ENCODE peak calls at places on chromosomes 13 and 19, in eight cellular contexts. One of them, this sample, is unnamed.

GRCh38 chr13:105979586-105979985 is 555.9 kb downstream of the EFNB2 start:
- DNase-seq in uterus: no peak
- DNase-seq in SK-N-MC: no peak
- DNase-seq in neural progenitor cell: peak
- DNase-seq in fibroblast of lung: no peak
- DNase-seq in coronary artery: no peak
- DNase-seq in RWPE1: peak
- DNase-seq in thoracic aorta: no peak
- DNase-seq in this sample: no peak

GRCh38 chr19:47699360-47699917 is 13.8 kb upstream of the EHD2 start:
- DNase-seq in thoracic aorta: no peak
- DNase-seq in RWPE1: peak
- DNase-seq in uterus: no peak
- DNase-seq in SK-N-MC: no peak
- DNase-seq in neural progenitor cell: peak
- DNase-seq in fibroblast of lung: no peak
- DNase-seq in coronary artery: no peak
- DNase-seq in this sample: no peak

GRCh38 chr13:49840667-49841066 is 48.2 kb upstream of the KPNA3 start:
- DNase-seq in RWPE1: no peak
- DNase-seq in neural progenitor cell: no peak
- DNase-seq in coronary artery: no peak
- DNase-seq in uterus: no peak
- DNase-seq in thoracic aorta: no peak
- DNase-seq in fibroblast of lung: no peak
- DNase-seq in SK-N-MC: no peak
- DNase-seq in this sample: no peak

GRCh38 chr13:52405369-52405766 is 604 bp downstream of the THSD1 start:
- DNase-seq in uterus: no peak
- DNase-seq in fibroblast of lung: no peak
- DNase-seq in coronary artery: no peak
- DNase-seq in thoracic aorta: no peak
- DNase-seq in neural progenitor cell: peak
- DNase-seq in RWPE1: peak
- DNase-seq in SK-N-MC: no peak
- DNase-seq in this sample: no peak

GRCh38 chr19:29531458-29532025 is 5.7 kb downstream of the VSTM2B start:
- DNase-seq in SK-N-MC: no peak
- DNase-seq in uterus: no peak
- DNase-seq in neural progenitor cell: no peak
- DNase-seq in fibroblast of lung: no peak
- DNase-seq in thoracic aorta: no peak
- DNase-seq in RWPE1: no peak
- DNase-seq in coronary artery: no peak
- DNase-seq in this sample: no peak

GRCh38 chr13:30752991-30753616 is 17.8 kb downstream of the ALOX5AP start:
- DNase-seq in coronary artery: peak
- DNase-seq in neural progenitor cell: no peak
- DNase-seq in fibroblast of lung: no peak
- DNase-seq in uterus: no peak
- DNase-seq in SK-N-MC: no peak
- DNase-seq in thoracic aorta: no peak
- DNase-seq in RWPE1: no peak
- DNase-seq in this sample: no peak

GRCh38 chr19:16327911-16328823 is 3.5 kb downstream of the KLF2 start:
- DNase-seq in uterus: peak
- DNase-seq in neural progenitor cell: no peak
- DNase-seq in thoracic aorta: peak
- DNase-seq in SK-N-MC: no peak
- DNase-seq in coronary artery: peak
- DNase-seq in fibroblast of lung: peak
- DNase-seq in RWPE1: peak
- DNase-seq in this sample: no peak

GRCh38 chr19:32581704-32582164 is 744 bp downstream of the PDCD5 start:
- DNase-seq in thoracic aorta: no peak
- DNase-seq in neural progenitor cell: peak
- DNase-seq in fibroblast of lung: peak
- DNase-seq in coronary artery: no peak
- DNase-seq in SK-N-MC: peak
- DNase-seq in RWPE1: peak
- DNase-seq in uterus: peak
- DNase-seq in this sample: no peak

GRCh38 chr13:31267126-31267784 is 67.5 kb downstream of the B3GLCT start:
- DNase-seq in fibroblast of lung: peak
- DNase-seq in RWPE1: no peak
- DNase-seq in neural progenitor cell: no peak
- DNase-seq in SK-N-MC: no peak
- DNase-seq in uterus: no peak
- DNase-seq in coronary artery: no peak
- DNase-seq in thoracic aorta: no peak
- DNase-seq in this sample: no peak

GRCh38 chr13:90918551-90918950 is 428.9 kb upstream of the MIR17HG start:
- DNase-seq in coronary artery: no peak
- DNase-seq in uterus: no peak
- DNase-seq in fibroblast of lung: peak
- DNase-seq in SK-N-MC: peak
- DNase-seq in RWPE1: no peak
- DNase-seq in thoracic aorta: no peak
- DNase-seq in neural progenitor cell: no peak
- DNase-seq in this sample: no peak

GRCh38 chr19:37932985-37933953 is 26.3 kb downstream of the SIPA1L3 start:
- DNase-seq in SK-N-MC: no peak
- DNase-seq in coronary artery: no peak
- DNase-seq in thoracic aorta: no peak
- DNase-seq in uterus: no peak
- DNase-seq in RWPE1: peak
- DNase-seq in neural progenitor cell: peak
- DNase-seq in fibroblast of lung: peak
- DNase-seq in this sample: no peak

GRCh38 chr13:111167290-111167689 is 52.2 kb downstream of the ARHGEF7 start:
- DNase-seq in coronary artery: no peak
- DNase-seq in RWPE1: no peak
- DNase-seq in SK-N-MC: no peak
- DNase-seq in neural progenitor cell: no peak
- DNase-seq in uterus: no peak
- DNase-seq in fibroblast of lung: no peak
- DNase-seq in thoracic aorta: no peak
- DNase-seq in this sample: no peak

GRCh38 chr13:33999830-34000605 is 182.1 kb downstream of the RFC3 start:
- DNase-seq in thoracic aorta: no peak
- DNase-seq in fibroblast of lung: peak
- DNase-seq in SK-N-MC: no peak
- DNase-seq in coronary artery: no peak
- DNase-seq in neural progenitor cell: no peak
- DNase-seq in RWPE1: no peak
- DNase-seq in uterus: no peak
- DNase-seq in this sample: no peak

GRCh38 chr13:111614009-111614408 is 293.6 kb downstream of the TEX29 start:
- DNase-seq in uterus: no peak
- DNase-seq in coronary artery: peak
- DNase-seq in SK-N-MC: no peak
- DNase-seq in neural progenitor cell: no peak
- DNase-seq in fibroblast of lung: no peak
- DNase-seq in thoracic aorta: no peak
- DNase-seq in RWPE1: no peak
- DNase-seq in this sample: no peak

GRCh38 chr19:16698914-16699313 is 20.7 kb upstream of the NWD1 start:
- DNase-seq in uterus: no peak
- DNase-seq in neural progenitor cell: no peak
- DNase-seq in thoracic aorta: no peak
- DNase-seq in RWPE1: no peak
- DNase-seq in fibroblast of lung: no peak
- DNase-seq in SK-N-MC: no peak
- DNase-seq in coronary artery: no peak
- DNase-seq in this sample: no peak

GRCh38 chr13:72651196-72651595 is 76.2 kb downstream of the MZT1 start:
- DNase-seq in thoracic aorta: no peak
- DNase-seq in SK-N-MC: no peak
- DNase-seq in uterus: no peak
- DNase-seq in coronary artery: no peak
- DNase-seq in fibroblast of lung: peak
- DNase-seq in RWPE1: no peak
- DNase-seq in neural progenitor cell: peak
- DNase-seq in this sample: no peak

GRCh38 chr19:43767316-43767715 is 12.6 kb upstream of the SMG9 start:
- DNase-seq in uterus: no peak
- DNase-seq in neural progenitor cell: no peak
- DNase-seq in thoracic aorta: no peak
- DNase-seq in coronary artery: no peak
- DNase-seq in SK-N-MC: no peak
- DNase-seq in fibroblast of lung: no peak
- DNase-seq in RWPE1: no peak
- DNase-seq in this sample: no peak

DNA sequence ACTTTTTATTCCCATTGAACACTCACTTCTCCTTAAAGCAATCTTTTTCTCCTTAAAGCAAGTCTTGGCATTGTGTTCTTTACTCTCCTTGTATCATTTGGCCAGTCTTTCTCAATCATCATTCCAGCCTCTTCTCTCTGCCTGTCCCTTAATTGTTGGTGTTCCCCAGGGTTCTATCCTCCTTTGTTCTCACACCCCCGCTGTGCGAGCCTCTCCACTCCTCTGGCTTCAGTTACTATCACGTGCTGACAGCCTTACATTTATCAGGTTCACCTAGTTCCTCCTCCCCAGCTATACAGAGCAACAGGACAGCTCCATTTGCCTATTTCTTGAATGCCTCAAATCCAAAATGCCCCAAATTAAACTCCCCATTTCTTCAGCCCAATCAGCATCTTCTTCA is 24.6 kb downstream of the CYSLTR2 start:
- DNase-seq in fibroblast of lung: no peak
- DNase-seq in neural progenitor cell: peak
- DNase-seq in thoracic aorta: no peak
- DNase-seq in SK-N-MC: no peak
- DNase-seq in RWPE1: no peak
- DNase-seq in coronary artery: no peak
- DNase-seq in uterus: no peak
- DNase-seq in this sample: no peak
- H3K27ac ChIP-seq in fibroblast of lung: no peak
- H3K27ac ChIP-seq in neural progenitor cell: no peak
- H3K27ac ChIP-seq in thoracic aorta: no peak
- H3K27ac ChIP-seq in SK-N-MC: no peak
- H3K27ac ChIP-seq in RWPE1: no peak
- H3K27ac ChIP-seq in coronary artery: no peak
- H3K27ac ChIP-seq in uterus: no peak
- H3K27ac ChIP-seq in this sample: no peak

GRCh38 chr13:71358218-71358617 is 508.8 kb downstream of the DACH1 start:
- DNase-seq in thoracic aorta: no peak
- DNase-seq in SK-N-MC: no peak
- DNase-seq in RWPE1: peak
- DNase-seq in uterus: no peak
- DNase-seq in coronary artery: no peak
- DNase-seq in fibroblast of lung: no peak
- DNase-seq in neural progenitor cell: no peak
- DNase-seq in this sample: no peak
- H3K27ac ChIP-seq in thoracic aorta: no peak
- H3K27ac ChIP-seq in SK-N-MC: no peak
- H3K27ac ChIP-seq in RWPE1: no peak
- H3K27ac ChIP-seq in uterus: no peak
- H3K27ac ChIP-seq in coronary artery: no peak
- H3K27ac ChIP-seq in fibroblast of lung: no peak
- H3K27ac ChIP-seq in neural progenitor cell: no peak
- H3K27ac ChIP-seq in this sample: no peak

GRCh38 chr13:64936879-64937278 is 2293.3 kb downstream of the PCDH9 start:
- DNase-seq in uterus: no peak
- DNase-seq in neural progenitor cell: no peak
- DNase-seq in RWPE1: no peak
- DNase-seq in thoracic aorta: no peak
- DNase-seq in fibroblast of lung: no peak
- DNase-seq in coronary artery: no peak
- DNase-seq in SK-N-MC: no peak
- DNase-seq in this sample: no peak

GRCh38 chr13:64938660-64939059 is 2291.5 kb downstream of the PCDH9 start:
- DNase-seq in fibroblast of lung: no peak
- DNase-seq in uterus: no peak
- DNase-seq in RWPE1: no peak
- DNase-seq in SK-N-MC: no peak
- DNase-seq in thoracic aorta: no peak
- DNase-seq in neural progenitor cell: no peak
- DNase-seq in coronary artery: no peak
- DNase-seq in this sample: no peak

GRCh38 chr13:64935441-64935840 is 2294.7 kb downstream of the PCDH9 start:
- DNase-seq in neural progenitor cell: no peak
- DNase-seq in SK-N-MC: no peak
- DNase-seq in uterus: no peak
- DNase-seq in RWPE1: no peak
- DNase-seq in fibroblast of lung: no peak
- DNase-seq in thoracic aorta: no peak
- DNase-seq in coronary artery: no peak
- DNase-seq in this sample: no peak

GRCh38 chr13:64937302-64937701 is 2292.8 kb downstream of the PCDH9 start:
- DNase-seq in neural progenitor cell: no peak
- DNase-seq in uterus: no peak
- DNase-seq in SK-N-MC: no peak
- DNase-seq in fibroblast of lung: no peak
- DNase-seq in coronary artery: no peak
- DNase-seq in thoracic aorta: no peak
- DNase-seq in RWPE1: no peak
- DNase-seq in this sample: no peak

DNA sequence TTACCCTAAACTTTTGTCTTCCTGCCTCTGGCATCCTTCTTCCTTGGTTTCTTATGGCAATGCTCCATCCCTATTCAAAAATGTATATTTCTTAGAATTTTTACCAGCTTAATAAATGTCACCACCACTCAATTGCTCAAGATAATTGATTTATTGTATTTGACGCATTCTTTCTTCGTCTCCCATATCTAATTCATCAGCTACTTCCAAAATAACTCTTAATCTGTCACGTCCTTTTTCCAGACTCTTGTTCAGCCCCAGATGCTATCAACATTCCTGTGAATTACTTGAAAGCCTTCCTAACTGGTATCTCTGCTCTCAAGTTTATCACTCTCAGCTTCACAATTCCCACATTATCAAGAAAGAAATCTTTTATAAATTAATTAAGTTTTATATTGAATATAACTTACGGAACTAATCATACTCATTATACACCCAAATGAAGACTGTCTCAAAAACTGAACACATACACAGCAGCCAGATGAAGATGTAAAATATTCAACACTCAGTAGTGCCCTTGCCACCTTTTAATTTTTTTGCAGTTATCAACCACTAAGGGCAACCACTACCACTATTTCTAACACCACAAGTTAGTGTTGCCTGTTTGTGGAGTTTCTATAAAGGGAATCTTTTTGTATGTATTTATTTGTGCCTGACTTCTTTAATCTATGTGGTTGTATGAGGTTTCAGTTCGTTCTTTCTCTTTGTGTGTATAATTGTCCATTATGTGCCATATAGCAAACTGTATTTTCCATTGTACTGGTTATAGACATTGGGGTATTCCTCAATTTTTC is 2295.4 kb downstream of the PCDH9 start:
- DNase-seq in uterus: no peak
- DNase-seq in fibroblast of lung: no peak
- DNase-seq in neural progenitor cell: no peak
- DNase-seq in RWPE1: no peak
- DNase-seq in thoracic aorta: no peak
- DNase-seq in SK-N-MC: no peak
- DNase-seq in coronary artery: no peak
- DNase-seq in this sample: no peak
- H3K27ac ChIP-seq in uterus: no peak
- H3K27ac ChIP-seq in fibroblast of lung: no peak
- H3K27ac ChIP-seq in neural progenitor cell: no peak
- H3K27ac ChIP-seq in RWPE1: no peak
- H3K27ac ChIP-seq in thoracic aorta: no peak
- H3K27ac ChIP-seq in SK-N-MC: no peak
- H3K27ac ChIP-seq in coronary artery: no peak
- H3K27ac ChIP-seq in this sample: no peak

GRCh38 chr13:99087130-99087953 is 109.5 kb upstream of the DOCK9 start:
- DNase-seq in fibroblast of lung: peak
- DNase-seq in SK-N-MC: peak
- DNase-seq in thoracic aorta: peak
- DNase-seq in RWPE1: peak
- DNase-seq in coronary artery: peak
- DNase-seq in neural progenitor cell: peak
- DNase-seq in uterus: peak
- DNase-seq in this sample: peak
- H3K27ac ChIP-seq in fibroblast of lung: peak
- H3K27ac ChIP-seq in SK-N-MC: no peak
- H3K27ac ChIP-seq in thoracic aorta: peak
- H3K27ac ChIP-seq in RWPE1: peak
- H3K27ac ChIP-seq in coronary artery: peak
- H3K27ac ChIP-seq in neural progenitor cell: no peak
- H3K27ac ChIP-seq in uterus: peak
- H3K27ac ChIP-seq in this sample: peak